ENCODE peak calls at places on chromosome 17, in ten cellular contexts. One of them, this sample, is unnamed.

GRCh38 chr17:36972186-36972686 is 23.5 kb downstream of the AATF start:
- DNase-seq in central memory CD8-positive, alpha-beta T cell: no peak
- DNase-seq in AML-193: no peak
- DNase-seq in substantia nigra: no peak
- DNase-seq in left colon: no peak
- DNase-seq in activated CD8-positive, alpha-beta memory T cell treated with anti-CD3 and anti-CD28 coated beads, Interleukin-2, amount 10 ng/mL, durations not matched to agents 7 days and 5 days: no peak
- DNase-seq in stimulated activated CD4-positive, alpha-beta T cell treated with anti-CD3 and anti-CD28 coated beads, Interleukin-2, amount 100 ng/mL, for 4 hours: no peak
- DNase-seq in AG08396: no peak
- DNase-seq in NCI-H526: no peak
- DNase-seq in LHCN-M2: no peak
- DNase-seq in this sample: no peak

GRCh38 chr17:67055811-67056745 is 11.7 kb downstream of the CACNG1 start:
- DNase-seq in stimulated activated CD4-positive, alpha-beta T cell treated with anti-CD3 and anti-CD28 coated beads, Interleukin-2, amount 100 ng/mL, for 4 hours: no peak
- DNase-seq in central memory CD8-positive, alpha-beta T cell: no peak
- DNase-seq in activated CD8-positive, alpha-beta memory T cell treated with anti-CD3 and anti-CD28 coated beads, Interleukin-2, amount 10 ng/mL, durations not matched to agents 7 days and 5 days: peak; percentile 30
- DNase-seq in left colon: peak; percentile 56
- DNase-seq in NCI-H526: peak; percentile 24
- DNase-seq in AG08396: no peak
- DNase-seq in substantia nigra: no peak
- DNase-seq in AML-193: no peak
- DNase-seq in LHCN-M2: no peak
- DNase-seq in this sample: peak; percentile 44

GRCh38 chr17:2013994-2014317 is 11.2 kb downstream of the RTN4RL1 start:
- DNase-seq in substantia nigra: no peak
- DNase-seq in LHCN-M2: no peak
- DNase-seq in stimulated activated CD4-positive, alpha-beta T cell treated with anti-CD3 and anti-CD28 coated beads, Interleukin-2, amount 100 ng/mL, for 4 hours: no peak
- DNase-seq in AML-193: no peak
- DNase-seq in NCI-H526: no peak
- DNase-seq in AG08396: no peak
- DNase-seq in left colon: no peak
- DNase-seq in activated CD8-positive, alpha-beta memory T cell treated with anti-CD3 and anti-CD28 coated beads, Interleukin-2, amount 10 ng/mL, durations not matched to agents 7 days and 5 days: no peak
- DNase-seq in central memory CD8-positive, alpha-beta T cell: no peak
- DNase-seq in this sample: no peak

GRCh38 chr17:58200024-58200633 is 7.6 kb downstream of the EPX start:
- DNase-seq in NCI-H526: peak; percentile 88
- DNase-seq in AML-193: peak; percentile 36
- DNase-seq in central memory CD8-positive, alpha-beta T cell: peak; percentile 28
- DNase-seq in left colon: peak; percentile 48
- DNase-seq in AG08396: peak; percentile 57
- DNase-seq in LHCN-M2: peak; percentile 57
- DNase-seq in activated CD8-positive, alpha-beta memory T cell treated with anti-CD3 and anti-CD28 coated beads, Interleukin-2, amount 10 ng/mL, durations not matched to agents 7 days and 5 days: peak; percentile 62
- DNase-seq in substantia nigra: peak; percentile 30
- DNase-seq in stimulated activated CD4-positive, alpha-beta T cell treated with anti-CD3 and anti-CD28 coated beads, Interleukin-2, amount 100 ng/mL, for 4 hours: peak; percentile 36
- DNase-seq in this sample: peak; percentile 66

GRCh38 chr17:66637491-66637890 is 197.4 kb upstream of the CACNG5 start:
- DNase-seq in stimulated activated CD4-positive, alpha-beta T cell treated with anti-CD3 and anti-CD28 coated beads, Interleukin-2, amount 100 ng/mL, for 4 hours: no peak
- DNase-seq in AG08396: no peak
- DNase-seq in activated CD8-positive, alpha-beta memory T cell treated with anti-CD3 and anti-CD28 coated beads, Interleukin-2, amount 10 ng/mL, durations not matched to agents 7 days and 5 days: no peak
- DNase-seq in AML-193: no peak
- DNase-seq in central memory CD8-positive, alpha-beta T cell: no peak
- DNase-seq in left colon: no peak
- DNase-seq in LHCN-M2: no peak
- DNase-seq in NCI-H526: no peak
- DNase-seq in substantia nigra: no peak
- DNase-seq in this sample: no peak

GRCh38 chr17:4675791-4676190 is 28.1 kb downstream of the PELP1 start:
- DNase-seq in central memory CD8-positive, alpha-beta T cell: no peak
- DNase-seq in LHCN-M2: no peak
- DNase-seq in NCI-H526: no peak
- DNase-seq in left colon: no peak
- DNase-seq in AML-193: no peak
- DNase-seq in substantia nigra: no peak
- DNase-seq in AG08396: no peak
- DNase-seq in stimulated activated CD4-positive, alpha-beta T cell treated with anti-CD3 and anti-CD28 coated beads, Interleukin-2, amount 100 ng/mL, for 4 hours: no peak
- DNase-seq in activated CD8-positive, alpha-beta memory T cell treated with anti-CD3 and anti-CD28 coated beads, Interleukin-2, amount 10 ng/mL, durations not matched to agents 7 days and 5 days: no peak
- DNase-seq in this sample: no peak

GRCh38 chr17:75604034-75604695 is 16.6 kb downstream of the MYO15B start:
- DNase-seq in central memory CD8-positive, alpha-beta T cell: no peak
- DNase-seq in LHCN-M2: no peak
- DNase-seq in substantia nigra: no peak
- DNase-seq in NCI-H526: no peak
- DNase-seq in AML-193: no peak
- DNase-seq in left colon: peak; percentile 44
- DNase-seq in AG08396: no peak
- DNase-seq in stimulated activated CD4-positive, alpha-beta T cell treated with anti-CD3 and anti-CD28 coated beads, Interleukin-2, amount 100 ng/mL, for 4 hours: no peak
- DNase-seq in activated CD8-positive, alpha-beta memory T cell treated with anti-CD3 and anti-CD28 coated beads, Interleukin-2, amount 10 ng/mL, durations not matched to agents 7 days and 5 days: no peak
- DNase-seq in this sample: no peak

GRCh38 chr17:59706900-59707181 is 389 bp downstream of the PTRH2 start:
- DNase-seq in substantia nigra: no peak
- DNase-seq in stimulated activated CD4-positive, alpha-beta T cell treated with anti-CD3 and anti-CD28 coated beads, Interleukin-2, amount 100 ng/mL, for 4 hours: no peak
- DNase-seq in activated CD8-positive, alpha-beta memory T cell treated with anti-CD3 and anti-CD28 coated beads, Interleukin-2, amount 10 ng/mL, durations not matched to agents 7 days and 5 days: no peak
- DNase-seq in AML-193: no peak
- DNase-seq in AG08396: peak; percentile 10
- DNase-seq in central memory CD8-positive, alpha-beta T cell: no peak
- DNase-seq in NCI-H526: no peak
- DNase-seq in LHCN-M2: no peak
- DNase-seq in left colon: no peak
- DNase-seq in this sample: no peak

GRCh38 chr17:80795737-80796136 is 195.9 kb upstream of the CHMP6 start:
- DNase-seq in NCI-H526: no peak
- DNase-seq in left colon: peak; percentile 31
- DNase-seq in stimulated activated CD4-positive, alpha-beta T cell treated with anti-CD3 and anti-CD28 coated beads, Interleukin-2, amount 100 ng/mL, for 4 hours: no peak
- DNase-seq in central memory CD8-positive, alpha-beta T cell: no peak
- DNase-seq in AML-193: no peak
- DNase-seq in substantia nigra: peak; percentile 81
- DNase-seq in activated CD8-positive, alpha-beta memory T cell treated with anti-CD3 and anti-CD28 coated beads, Interleukin-2, amount 10 ng/mL, durations not matched to agents 7 days and 5 days: no peak
- DNase-seq in LHCN-M2: no peak
- DNase-seq in AG08396: no peak
- DNase-seq in this sample: no peak

GRCh38 chr17:29590261-29590978 is 972 bp upstream of the GIT1 start:
- DNase-seq in NCI-H526: peak; percentile 68
- DNase-seq in substantia nigra: no peak
- DNase-seq in activated CD8-positive, alpha-beta memory T cell treated with anti-CD3 and anti-CD28 coated beads, Interleukin-2, amount 10 ng/mL, durations not matched to agents 7 days and 5 days: no peak
- DNase-seq in central memory CD8-positive, alpha-beta T cell: no peak
- DNase-seq in LHCN-M2: peak; percentile 75
- DNase-seq in left colon: peak; percentile 35
- DNase-seq in AML-193: no peak
- DNase-seq in stimulated activated CD4-positive, alpha-beta T cell treated with anti-CD3 and anti-CD28 coated beads, Interleukin-2, amount 100 ng/mL, for 4 hours: no peak
- DNase-seq in AG08396: peak; percentile 69
- DNase-seq in this sample: peak; percentile 56

GRCh38 chr17:71084838-71085237 is 915.5 kb downstream of the KCNJ2 start:
- DNase-seq in substantia nigra: no peak
- DNase-seq in central memory CD8-positive, alpha-beta T cell: no peak
- DNase-seq in AML-193: no peak
- DNase-seq in AG08396: no peak
- DNase-seq in NCI-H526: no peak
- DNase-seq in stimulated activated CD4-positive, alpha-beta T cell treated with anti-CD3 and anti-CD28 coated beads, Interleukin-2, amount 100 ng/mL, for 4 hours: no peak
- DNase-seq in LHCN-M2: no peak
- DNase-seq in activated CD8-positive, alpha-beta memory T cell treated with anti-CD3 and anti-CD28 coated beads, Interleukin-2, amount 10 ng/mL, durations not matched to agents 7 days and 5 days: no peak
- DNase-seq in left colon: no peak
- DNase-seq in this sample: no peak

GRCh38 chr17:2406903-2407790 is 6.3 kb upstream of the MNT start:
- DNase-seq in activated CD8-positive, alpha-beta memory T cell treated with anti-CD3 and anti-CD28 coated beads, Interleukin-2, amount 10 ng/mL, durations not matched to agents 7 days and 5 days: no peak
- DNase-seq in AG08396: peak; percentile 79
- DNase-seq in LHCN-M2: peak; percentile 95
- DNase-seq in stimulated activated CD4-positive, alpha-beta T cell treated with anti-CD3 and anti-CD28 coated beads, Interleukin-2, amount 100 ng/mL, for 4 hours: no peak
- DNase-seq in NCI-H526: no peak
- DNase-seq in left colon: peak; percentile 84
- DNase-seq in central memory CD8-positive, alpha-beta T cell: no peak
- DNase-seq in substantia nigra: no peak
- DNase-seq in AML-193: no peak
- DNase-seq in this sample: no peak

GRCh38 chr17:50637829-50638571 is 3.3 kb downstream of the ABCC3 start:
- DNase-seq in left colon: no peak
- DNase-seq in stimulated activated CD4-positive, alpha-beta T cell treated with anti-CD3 and anti-CD28 coated beads, Interleukin-2, amount 100 ng/mL, for 4 hours: no peak
- DNase-seq in AG08396: no peak
- DNase-seq in LHCN-M2: no peak
- DNase-seq in AML-193: no peak
- DNase-seq in NCI-H526: peak; percentile 54
- DNase-seq in central memory CD8-positive, alpha-beta T cell: no peak
- DNase-seq in activated CD8-positive, alpha-beta memory T cell treated with anti-CD3 and anti-CD28 coated beads, Interleukin-2, amount 10 ng/mL, durations not matched to agents 7 days and 5 days: no peak
- DNase-seq in substantia nigra: no peak
- DNase-seq in this sample: no peak

GRCh38 chr17:27269201-27269600 is 24.7 kb upstream of the WSB1 start:
- DNase-seq in central memory CD8-positive, alpha-beta T cell: no peak
- DNase-seq in stimulated activated CD4-positive, alpha-beta T cell treated with anti-CD3 and anti-CD28 coated beads, Interleukin-2, amount 100 ng/mL, for 4 hours: no peak
- DNase-seq in left colon: no peak
- DNase-seq in NCI-H526: no peak
- DNase-seq in LHCN-M2: no peak
- DNase-seq in AML-193: no peak
- DNase-seq in activated CD8-positive, alpha-beta memory T cell treated with anti-CD3 and anti-CD28 coated beads, Interleukin-2, amount 10 ng/mL, durations not matched to agents 7 days and 5 days: no peak
- DNase-seq in AG08396: no peak
- DNase-seq in substantia nigra: no peak
- DNase-seq in this sample: no peak

GRCh38 chr17:17679243-17679642 is 2.0 kb upstream of the RAI1 start:
- DNase-seq in LHCN-M2: no peak
- DNase-seq in stimulated activated CD4-positive, alpha-beta T cell treated with anti-CD3 and anti-CD28 coated beads, Interleukin-2, amount 100 ng/mL, for 4 hours: no peak
- DNase-seq in NCI-H526: no peak
- DNase-seq in substantia nigra: no peak
- DNase-seq in left colon: no peak
- DNase-seq in AML-193: no peak
- DNase-seq in activated CD8-positive, alpha-beta memory T cell treated with anti-CD3 and anti-CD28 coated beads, Interleukin-2, amount 10 ng/mL, durations not matched to agents 7 days and 5 days: no peak
- DNase-seq in AG08396: no peak
- DNase-seq in central memory CD8-positive, alpha-beta T cell: no peak
- DNase-seq in this sample: no peak

GRCh38 chr17:50080827-50081226 is 14.3 kb upstream of the PDK2 start:
- DNase-seq in stimulated activated CD4-positive, alpha-beta T cell treated with anti-CD3 and anti-CD28 coated beads, Interleukin-2, amount 100 ng/mL, for 4 hours: no peak
- DNase-seq in central memory CD8-positive, alpha-beta T cell: no peak
- DNase-seq in AG08396: no peak
- DNase-seq in LHCN-M2: peak; percentile 70
- DNase-seq in substantia nigra: no peak
- DNase-seq in left colon: no peak
- DNase-seq in NCI-H526: no peak
- DNase-seq in AML-193: no peak
- DNase-seq in activated CD8-positive, alpha-beta memory T cell treated with anti-CD3 and anti-CD28 coated beads, Interleukin-2, amount 10 ng/mL, durations not matched to agents 7 days and 5 days: no peak
- DNase-seq in this sample: no peak

GRCh38 chr17:80327518-80327917 is 66.9 kb downstream of the RNF213 start:
- DNase-seq in LHCN-M2: no peak
- DNase-seq in central memory CD8-positive, alpha-beta T cell: no peak
- DNase-seq in left colon: no peak
- DNase-seq in activated CD8-positive, alpha-beta memory T cell treated with anti-CD3 and anti-CD28 coated beads, Interleukin-2, amount 10 ng/mL, durations not matched to agents 7 days and 5 days: no peak
- DNase-seq in AG08396: no peak
- DNase-seq in substantia nigra: no peak
- DNase-seq in NCI-H526: no peak
- DNase-seq in stimulated activated CD4-positive, alpha-beta T cell treated with anti-CD3 and anti-CD28 coated beads, Interleukin-2, amount 100 ng/mL, for 4 hours: no peak
- DNase-seq in AML-193: no peak
- DNase-seq in this sample: peak; percentile 48

GRCh38 chr17:43755389-43755875 is 3.2 kb downstream of the SOST start:
- DNase-seq in activated CD8-positive, alpha-beta memory T cell treated with anti-CD3 and anti-CD28 coated beads, Interleukin-2, amount 10 ng/mL, durations not matched to agents 7 days and 5 days: peak; percentile 52
- DNase-seq in left colon: no peak
- DNase-seq in AML-193: no peak
- DNase-seq in central memory CD8-positive, alpha-beta T cell: no peak
- DNase-seq in stimulated activated CD4-positive, alpha-beta T cell treated with anti-CD3 and anti-CD28 coated beads, Interleukin-2, amount 100 ng/mL, for 4 hours: no peak
- DNase-seq in substantia nigra: no peak
- DNase-seq in LHCN-M2: no peak
- DNase-seq in AG08396: peak; percentile 57
- DNase-seq in NCI-H526: peak; percentile 66
- DNase-seq in this sample: no peak

GRCh38 chr17:55062921-55063320 is 94.4 kb downstream of the STXBP4 start:
- DNase-seq in AML-193: no peak
- DNase-seq in LHCN-M2: peak; percentile 55
- DNase-seq in left colon: no peak
- DNase-seq in activated CD8-positive, alpha-beta memory T cell treated with anti-CD3 and anti-CD28 coated beads, Interleukin-2, amount 10 ng/mL, durations not matched to agents 7 days and 5 days: no peak
- DNase-seq in central memory CD8-positive, alpha-beta T cell: no peak
- DNase-seq in substantia nigra: no peak
- DNase-seq in stimulated activated CD4-positive, alpha-beta T cell treated with anti-CD3 and anti-CD28 coated beads, Interleukin-2, amount 100 ng/mL, for 4 hours: no peak
- DNase-seq in AG08396: peak; percentile 13
- DNase-seq in NCI-H526: no peak
- DNase-seq in this sample: no peak

GRCh38 chr17:50096758-50097157 is 1.6 kb downstream of the PDK2 start:
- DNase-seq in AG08396: no peak
- DNase-seq in AML-193: no peak
- DNase-seq in substantia nigra: no peak
- DNase-seq in activated CD8-positive, alpha-beta memory T cell treated with anti-CD3 and anti-CD28 coated beads, Interleukin-2, amount 10 ng/mL, durations not matched to agents 7 days and 5 days: no peak
- DNase-seq in stimulated activated CD4-positive, alpha-beta T cell treated with anti-CD3 and anti-CD28 coated beads, Interleukin-2, amount 100 ng/mL, for 4 hours: no peak
- DNase-seq in LHCN-M2: no peak
- DNase-seq in NCI-H526: no peak
- DNase-seq in left colon: no peak
- DNase-seq in central memory CD8-positive, alpha-beta T cell: no peak
- DNase-seq in this sample: no peak

GRCh38 chr17:47878203-47879027 is 17.6 kb upstream of the SP2 start:
- DNase-seq in AG08396: no peak
- DNase-seq in LHCN-M2: peak; percentile 28
- DNase-seq in left colon: no peak
- DNase-seq in central memory CD8-positive, alpha-beta T cell: no peak
- DNase-seq in AML-193: no peak
- DNase-seq in activated CD8-positive, alpha-beta memory T cell treated with anti-CD3 and anti-CD28 coated beads, Interleukin-2, amount 10 ng/mL, durations not matched to agents 7 days and 5 days: no peak
- DNase-seq in substantia nigra: no peak
- DNase-seq in stimulated activated CD4-positive, alpha-beta T cell treated with anti-CD3 and anti-CD28 coated beads, Interleukin-2, amount 100 ng/mL, for 4 hours: no peak
- DNase-seq in NCI-H526: no peak
- DNase-seq in this sample: no peak

GRCh38 chr17:19567216-19568015 is 33.8 kb downstream of the SLC47A1 start:
- DNase-seq in substantia nigra: no peak
- DNase-seq in NCI-H526: no peak
- DNase-seq in activated CD8-positive, alpha-beta memory T cell treated with anti-CD3 and anti-CD28 coated beads, Interleukin-2, amount 10 ng/mL, durations not matched to agents 7 days and 5 days: no peak
- DNase-seq in stimulated activated CD4-positive, alpha-beta T cell treated with anti-CD3 and anti-CD28 coated beads, Interleukin-2, amount 100 ng/mL, for 4 hours: no peak
- DNase-seq in AG08396: no peak
- DNase-seq in left colon: no peak
- DNase-seq in central memory CD8-positive, alpha-beta T cell: no peak
- DNase-seq in LHCN-M2: no peak
- DNase-seq in AML-193: no peak
- DNase-seq in this sample: no peak

GRCh38 chr17:65660947-65661346 is 99.5 kb upstream of the AXIN2 start:
- DNase-seq in stimulated activated CD4-positive, alpha-beta T cell treated with anti-CD3 and anti-CD28 coated beads, Interleukin-2, amount 100 ng/mL, for 4 hours: no peak
- DNase-seq in central memory CD8-positive, alpha-beta T cell: no peak
- DNase-seq in substantia nigra: no peak
- DNase-seq in LHCN-M2: peak; percentile 69
- DNase-seq in NCI-H526: no peak
- DNase-seq in activated CD8-positive, alpha-beta memory T cell treated with anti-CD3 and anti-CD28 coated beads, Interleukin-2, amount 10 ng/mL, durations not matched to agents 7 days and 5 days: no peak
- DNase-seq in AG08396: peak; percentile 53
- DNase-seq in AML-193: no peak
- DNase-seq in left colon: no peak
- DNase-seq in this sample: peak; percentile 1

GRCh38 chr17:29133146-29133713 is 47.0 kb downstream of the MYO18A start:
- DNase-seq in NCI-H526: no peak
- DNase-seq in central memory CD8-positive, alpha-beta T cell: no peak
- DNase-seq in activated CD8-positive, alpha-beta memory T cell treated with anti-CD3 and anti-CD28 coated beads, Interleukin-2, amount 10 ng/mL, durations not matched to agents 7 days and 5 days: no peak
- DNase-seq in left colon: no peak
- DNase-seq in AML-193: peak; percentile 34
- DNase-seq in AG08396: peak; percentile 82
- DNase-seq in stimulated activated CD4-positive, alpha-beta T cell treated with anti-CD3 and anti-CD28 coated beads, Interleukin-2, amount 100 ng/mL, for 4 hours: no peak
- DNase-seq in substantia nigra: peak; percentile 81
- DNase-seq in LHCN-M2: peak; percentile 74
- DNase-seq in this sample: peak; percentile 76

GRCh38 chr17:56499799-56500388 is 93.6 kb upstream of the NOG start:
- DNase-seq in substantia nigra: no peak
- DNase-seq in NCI-H526: peak; percentile 46
- DNase-seq in AG08396: no peak
- DNase-seq in central memory CD8-positive, alpha-beta T cell: no peak
- DNase-seq in AML-193: peak; percentile 59
- DNase-seq in left colon: peak; percentile 7
- DNase-seq in stimulated activated CD4-positive, alpha-beta T cell treated with anti-CD3 and anti-CD28 coated beads, Interleukin-2, amount 100 ng/mL, for 4 hours: no peak
- DNase-seq in LHCN-M2: peak; percentile 60
- DNase-seq in activated CD8-positive, alpha-beta memory T cell treated with anti-CD3 and anti-CD28 coated beads, Interleukin-2, amount 10 ng/mL, durations not matched to agents 7 days and 5 days: no peak
- DNase-seq in this sample: peak; percentile 71

GRCh38 chr17:66750756-66751543 is 84.0 kb upstream of the CACNG5 start:
- DNase-seq in left colon: no peak
- DNase-seq in substantia nigra: no peak
- DNase-seq in NCI-H526: no peak
- DNase-seq in AG08396: no peak
- DNase-seq in stimulated activated CD4-positive, alpha-beta T cell treated with anti-CD3 and anti-CD28 coated beads, Interleukin-2, amount 100 ng/mL, for 4 hours: no peak
- DNase-seq in LHCN-M2: no peak
- DNase-seq in activated CD8-positive, alpha-beta memory T cell treated with anti-CD3 and anti-CD28 coated beads, Interleukin-2, amount 10 ng/mL, durations not matched to agents 7 days and 5 days: no peak
- DNase-seq in AML-193: no peak
- DNase-seq in central memory CD8-positive, alpha-beta T cell: no peak
- DNase-seq in this sample: no peak

GRCh38 chr17:11921296-11921695 is 76.0 kb downstream of the ZNF18 start:
- DNase-seq in central memory CD8-positive, alpha-beta T cell: no peak
- DNase-seq in left colon: no peak
- DNase-seq in AG08396: no peak
- DNase-seq in AML-193: no peak
- DNase-seq in LHCN-M2: no peak
- DNase-seq in substantia nigra: no peak
- DNase-seq in NCI-H526: no peak
- DNase-seq in activated CD8-positive, alpha-beta memory T cell treated with anti-CD3 and anti-CD28 coated beads, Interleukin-2, amount 10 ng/mL, durations not matched to agents 7 days and 5 days: no peak
- DNase-seq in stimulated activated CD4-positive, alpha-beta T cell treated with anti-CD3 and anti-CD28 coated beads, Interleukin-2, amount 100 ng/mL, for 4 hours: no peak
- DNase-seq in this sample: no peak

This sample was measured in NB4.